ENCODE peak calls at places on chromosomes 2 and 18, in six cellular contexts. X is breast epithelium, A is brain microvascular endothelial cell, N is bronchial epithelial cell, I is body of pancreas, Y is endothelial cell of umbilical vein. L is an unnamed sample.

GRCh38 chr2:238009563-238009962 is 42.7 kb downstream of the UBE2F start:
- DNase-seq in X (no peak), A (no peak), N (no peak), I (no peak), Y (no peak), L (no peak)

GRCh38 chr2:20357588-20358394 is 7.1 kb upstream of the PUM2 start:
- DNase-seq in X (no peak), A (no peak), N (no peak), I (no peak), Y (no peak), L (no peak)

GRCh38 chr2:140600116-140600515 is 1530.7 kb downstream of the LRP1B start:
- DNase-seq in X (no peak), A (peak; percentile 86), N (peak; percentile 18), I (no peak), Y (no peak), L (no peak)

GRCh38 chr18:47585914-47586313 is 334.5 kb upstream of the SKOR2 start:
- DNase-seq in X (no peak), A (no peak), N (no peak), I (no peak), Y (no peak), L (no peak)

GRCh38 chr18:48841381-48842258 is 109.1 kb downstream of the SMAD7 start:
- DNase-seq in X (no peak), A (no peak), N (no peak), I (no peak), Y (peak; percentile 61), L (no peak)

GRCh38 chr2:86498468-86499260 is 57.5 kb downstream of the KDM3A start:
- DNase-seq in X (no peak), A (no peak), N (peak; percentile 95), I (peak; percentile 17), Y (no peak), L (no peak)

GRCh38 chr18:13548944-13549878 is 177.1 kb downstream of the FAM210A start:
- DNase-seq in X (no peak), A (no peak), N (no peak), I (no peak), Y (no peak), L (no peak)

GRCh38 chr18:44943201-44943881 is 262.7 kb downstream of the SETBP1 start:
- DNase-seq in X (peak; percentile 18), A (peak; percentile 81), N (peak; percentile 24), I (no peak), Y (no peak), L (no peak)

GRCh38 chr18:36186461-36187137 is 698 bp upstream of the MOCOS start:
- DNase-seq in X (no peak), A (no peak), N (no peak), I (peak; percentile 42), Y (no peak), L (no peak)

GRCh38 chr18:57329856-57330255 is 22.5 kb upstream of the ST8SIA3 start:
- DNase-seq in X (no peak), A (no peak), N (peak; percentile 29), I (no peak), Y (no peak), L (no peak)

GRCh38 chr2:197806317-197806633 is 1.9 kb downstream of the PLCL1 start:
- DNase-seq in X (no peak), A (no peak), N (no peak), I (no peak), Y (peak; percentile 21), L (no peak)

GRCh38 chr2:205462681-205463345 is 219.5 kb upstream of the NRP2 start:
- DNase-seq in X (no peak), A (no peak), N (no peak), I (no peak), Y (no peak), L (no peak)

GRCh38 chr2:11058129-11058528 is 97.1 kb upstream of the SLC66A3 start:
- DNase-seq in X (no peak), A (no peak), N (no peak), I (no peak), Y (no peak), L (no peak)

GRCh38 chr18:76459687-76460350 is 35.2 kb downstream of the ZNF516 start:
- DNase-seq in X (peak; percentile 82), A (peak; percentile 99), N (peak; percentile 100), I (peak; percentile 78), Y (peak; percentile 21), L (peak; percentile 73)

GRCh38 chr18:60277855-60278480 is 94.6 kb downstream of the MC4R start:
- DNase-seq in X (no peak), A (peak; percentile 65), N (peak; percentile 40), I (no peak), Y (no peak), L (no peak)

GRCh38 chr18:77529492-77529891 is 279.8 kb downstream of the GALR1 start:
- DNase-seq in X (no peak), A (no peak), N (no peak), I (no peak), Y (no peak), L (no peak)

GRCh38 chr2:104371084-104371483 is 482.8 kb upstream of the POU3F3 start:
- DNase-seq in X (no peak), A (no peak), N (no peak), I (no peak), Y (no peak), L (no peak)

GRCh38 chr2:197285361-197285760 is 25.2 kb downstream of the ANKRD44 start:
- DNase-seq in X (no peak), A (no peak), N (no peak), I (no peak), Y (no peak), L (no peak)

GRCh38 chr18:67650661-67651060 is 134.1 kb upstream of the DSEL start:
- DNase-seq in X (no peak), A (no peak), N (no peak), I (no peak), Y (no peak), L (no peak)
- H3K4me3 ChIP-seq in X (no peak overlapping the region), A (no peak overlapping the region), N (no peak overlapping the region), I (no peak overlapping the region), Y (no peak overlapping the region), L (no peak overlapping the region)

GRCh38 chr2:37625156-37625555 is 46.3 kb downstream of the CDC42EP3 start:
- DNase-seq in X (no peak), A (peak; percentile 68), N (peak; percentile 96), I (no peak), Y (no peak), L (no peak)

GRCh38 chr2:37629529-37629928 is 41.9 kb downstream of the CDC42EP3 start:
- DNase-seq in X (no peak), A (peak; percentile 75), N (peak; percentile 90), I (no peak), Y (no peak), L (no peak)

GRCh38 chr2:37625781-37626548 is 45.5 kb downstream of the CDC42EP3 start:
- DNase-seq in X (no peak), A (no peak), N (no peak), I (peak; percentile 29), Y (no peak), L (peak; percentile 49)

GRCh38 chr2:37630298-37630697 is 41.1 kb downstream of the CDC42EP3 start:
- DNase-seq in X (no peak), A (no peak), N (no peak), I (no peak), Y (no peak), L (no peak)

DNA sequence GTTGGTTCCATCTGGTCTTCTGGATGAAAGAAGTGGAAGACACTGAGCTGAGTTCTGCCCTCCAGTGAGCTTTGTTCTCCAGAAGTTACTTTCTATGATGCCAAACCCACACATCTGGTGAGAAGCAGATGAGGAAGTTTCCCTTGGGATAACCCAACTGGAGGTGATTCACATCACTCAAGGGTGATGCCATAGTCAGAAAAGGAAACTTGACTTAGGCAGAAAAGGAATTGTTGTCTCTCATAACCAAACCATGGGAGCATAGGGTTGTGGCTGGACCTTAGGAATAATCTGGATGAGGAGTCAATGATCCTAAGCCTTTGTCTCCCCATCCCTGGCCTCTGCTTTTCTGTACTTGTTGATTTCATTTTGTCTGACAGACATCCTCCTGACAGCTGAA is 43.7 kb downstream of the CDC42EP3 start:
- DNase-seq in X (no peak), A (no peak), N (peak; percentile 81), I (no peak), Y (no peak), L (no peak)
- TF ChIP-seq CTCF in X (no peak), A (no peak), N (no peak), I (no peak), Y (no peak), L (no peak)

DNA sequence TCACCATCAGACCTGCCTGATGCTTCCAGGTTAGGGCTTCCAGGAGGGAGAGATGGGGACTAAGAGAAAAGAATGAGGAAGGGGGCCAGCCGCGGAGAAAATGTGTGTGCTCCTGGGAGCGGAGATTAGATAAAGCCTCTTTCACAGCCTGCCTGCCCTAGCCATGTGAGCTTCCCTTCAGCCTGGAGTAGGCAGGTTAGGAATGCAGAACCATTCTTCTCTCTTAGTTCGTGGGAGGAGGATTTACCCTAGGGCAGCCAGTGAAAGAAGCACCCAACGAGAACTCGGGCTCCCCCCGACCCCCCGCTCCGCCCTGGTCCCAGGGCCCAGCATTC is 36.1 kb downstream of the POMC start:
- DNase-seq in X (no peak), A (no peak), N (no peak), I (no peak), Y (no peak), L (no peak)
- H3K4me3 ChIP-seq in X (peak overlapping the region; percentile 67), A (peak overlapping the region; percentile 15), N (peak overlapping the region; percentile 14), I (no peak overlapping the region), Y (no peak overlapping the region), L (no peak overlapping the region)

DNA sequence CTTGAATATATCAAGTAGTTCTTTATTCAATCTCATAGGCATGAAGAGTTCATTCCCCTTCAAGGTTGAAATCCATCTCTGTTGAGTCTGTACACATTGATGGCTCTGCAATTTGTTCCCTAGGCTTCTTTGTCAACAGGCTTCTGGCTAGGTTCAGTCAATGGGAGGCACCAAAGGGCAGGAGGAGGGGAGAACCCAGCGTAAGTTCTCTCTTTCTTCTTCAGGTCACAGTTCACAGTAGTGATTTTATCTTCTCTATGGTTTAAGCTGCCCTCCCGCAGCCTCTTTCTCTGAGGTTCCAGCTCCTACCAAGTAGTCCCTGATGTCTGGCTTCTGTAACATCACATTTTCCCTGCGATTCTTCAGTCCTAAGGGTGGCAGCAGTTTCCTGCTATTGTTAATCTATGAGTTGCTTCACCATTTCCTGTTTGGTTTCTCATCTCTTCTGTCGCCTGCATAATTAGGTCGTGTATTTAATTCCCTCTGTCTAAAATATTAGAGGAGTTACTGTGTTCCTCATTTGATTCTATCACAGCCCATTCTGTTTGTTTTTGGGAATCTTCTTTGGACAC is 107.4 kb downstream of the CPO start:
- DNase-seq in X (no peak), A (no peak), N (peak; percentile 39), I (no peak), Y (peak; percentile 54), L (no peak)
- TF ChIP-seq CTCF in X (no peak), A (peak; percentile 12), N (no peak), I (no peak), Y (no peak), L (no peak)

GRCh38 chr18:22560283-22560627 is 142.5 kb upstream of the CTAGE1 start:
- DNase-seq in X (no peak), A (no peak), N (no peak), I (no peak), Y (peak; percentile 71), L (no peak)
- H3K4me3 ChIP-seq in X (peak overlapping the region; percentile 81), A (peak overlapping the region; percentile 50), N (no peak overlapping the region), I (no peak overlapping the region), Y (peak overlapping the region; percentile 38), L (peak overlapping the region; percentile 52)

GRCh38 chr2:105789745-105790466 is 45.2 kb downstream of the NCK2 start:
- DNase-seq in X (no peak), A (peak; percentile 40), N (peak; percentile 72), I (no peak), Y (peak; percentile 79), L (peak; percentile 34)
- TF ChIP-seq CTCF in X (no peak), A (peak; percentile 13), N (no peak), I (no peak), Y (peak; percentile 5), L (no peak)

L was measured in uterus.